ENCODE peak calls at places on chromosomes 16 and 17, in five cellular contexts. B is IMR-90; N is CD8-positive, alpha-beta memory T cell; S is NCI-H1694; K is midbrain. M is an unnamed sample.

GRCh38 chr17:45812102-45812501 is 28.0 kb downstream of the CRHR1 start:
- DNase-seq in B (no peak), N (no peak), S (peak), K (no peak), M (peak)

GRCh38 chr16:3907586-3907985 is 27.1 kb upstream of the CREBBP start:
- DNase-seq in B (no peak), N (no peak), S (no peak), K (no peak), M (no peak)

GRCh38 chr17:37177234-37177633 is 198.6 kb upstream of the C17orf78 start:
- DNase-seq in B (no peak), N (no peak), S (peak), K (peak), M (no peak)

GRCh38 chr16:77043076-77043475 is 147.9 kb upstream of the MON1B start:
- DNase-seq in B (no peak), N (no peak), S (peak), K (no peak), M (peak)

GRCh38 chr17:81191116-81191515 is 25.1 kb upstream of the AATK start:
- DNase-seq in B (no peak), N (no peak), S (no peak), K (no peak), M (no peak)

GRCh38 chr16:20937736-20938135 is 37.2 kb downstream of the LYRM1 start:
- DNase-seq in B (no peak), N (no peak), S (no peak), K (no peak), M (no peak)

GRCh38 chr17:18248300-18248731 is 10.2 kb downstream of the FLII start:
- DNase-seq in B (peak), N (peak), S (peak), K (peak), M (peak)

GRCh38 chr17:78655251-78655940 is 78.2 kb upstream of the DNAH17 start:
- DNase-seq in B (no peak), N (no peak), S (no peak), K (no peak), M (no peak)

GRCh38 chr17:29617125-29617480 is 5.6 kb downstream of the CORO6 start:
- DNase-seq in B (peak), N (peak), S (peak), K (peak), M (peak)

GRCh38 chr17:80374732-80375118 is 40.2 kb upstream of the ENDOV start:
- DNase-seq in B (no peak), N (no peak), S (no peak), K (no peak), M (no peak)

GRCh38 chr17:4230142-4230541 is 33.6 kb downstream of the ANKFY1 start:
- DNase-seq in B (peak), N (no peak), S (no peak), K (peak), M (peak)

GRCh38 chr16:10787304-10787703 is 31.3 kb downstream of the TVP23A start:
- DNase-seq in B (no peak), N (no peak), S (no peak), K (no peak), M (no peak)

GRCh38 chr16:24929409-24929808 is 83.6 kb downstream of the SLC5A11 start:
- DNase-seq in B (no peak), N (no peak), S (no peak), K (no peak), M (no peak)

GRCh38 chr16:84754353-84754856 is 54.6 kb downstream of the USP10 start:
- DNase-seq in B (peak), N (peak), S (peak), K (peak), M (peak)

GRCh38 chr16:2955438-2955778 is 8.7 kb upstream of the KREMEN2 start:
- DNase-seq in B (no peak), N (no peak), S (no peak), K (no peak), M (no peak)

GRCh38 chr16:12081048-12081404 is 104.5 kb downstream of the SNX29 start:
- DNase-seq in B (no peak), N (no peak), S (no peak), K (no peak), M (no peak)

GRCh38 chr17:2364132-2365116 is 27.1 kb downstream of the SGSM2 start:
- DNase-seq in B (no peak), N (no peak), S (no peak), K (peak), M (no peak)

GRCh38 chr17:13410874-13411273 is 190.9 kb downstream of the HS3ST3A1 start:
- DNase-seq in B (peak), N (no peak), S (no peak), K (no peak), M (no peak)

GRCh38 chr17:7479389-7480192 is at the start of gene ZBTB4:
- DNase-seq in B (peak), N (peak), S (no peak), K (peak), M (peak)

GRCh38 chr17:73316919-73317505 is 5.2 kb upstream of the CDC42EP4 start:
- DNase-seq in B (no peak), N (no peak), S (peak), K (no peak), M (no peak)

GRCh38 chr16:52584921-52585320 is 38.0 kb upstream of the TOX3 start:
- DNase-seq in B (no peak), N (no peak), S (no peak), K (no peak), M (no peak)

GRCh38 chr16:49987381-49987780 is 37.6 kb upstream of the CNEP1R1 start:
- DNase-seq in B (no peak), N (no peak), S (no peak), K (no peak), M (no peak)

GRCh38 chr17:55420776-55421178 is 858 bp downstream of the MMD start:
- DNase-seq in B (no peak), N (peak), S (no peak), K (no peak), M (peak)

GRCh38 chr17:75228847-75229246 is 23.4 kb downstream of the NUP85 start:
- DNase-seq in B (no peak), N (no peak), S (no peak), K (no peak), M (no peak)

GRCh38 chr17:74809031-74809430 is 32.9 kb upstream of the NAT9 start:
- DNase-seq in B (no peak), N (no peak), S (no peak), K (peak), M (no peak)

GRCh38 chr17:30433514-30433913 is 43.7 kb upstream of the GOSR1 start:
- DNase-seq in B (peak), N (no peak), S (no peak), K (no peak), M (peak)

M was measured in ELR.